ENCODE peak calls at places on chromosomes 5 and 9, in six cellular contexts. J, T, C, A, O and G are unnamed samples.

GRCh38 chr9:76396597-76396996 is 2.4 kb upstream of the RFK start:
- DNase-seq in J (no peak), T (no peak), C (no peak), A (no peak), O (no peak), G (no peak)

GRCh38 chr9:70131296-70131695 is 87.6 kb downstream of the MAMDC2 start:
- DNase-seq in J (no peak), T (no peak), C (no peak), A (no peak), O (no peak), G (no peak)

GRCh38 chr9:37464426-37465248 is 613 bp downstream of the ZBTB5 start:
- DNase-seq in J (peak; percentile 89), T (no peak), C (no peak), A (peak; percentile 63), O (peak; percentile 73), G (no peak)

GRCh38 chr9:114318416-114318815 is 4.5 kb upstream of the ORM1 start:
- DNase-seq in J (no peak), T (no peak), C (no peak), A (no peak), O (no peak), G (no peak)

GRCh38 chr5:107555425-107556090 is 115.2 kb downstream of the EFNA5 start:
- DNase-seq in J (no peak), T (no peak), C (no peak), A (no peak), O (no peak), G (no peak)

GRCh38 chr9:93108301-93109041 is 12.5 kb downstream of the CARD19 start:
- DNase-seq in J (no peak), T (no peak), C (no peak), A (no peak), O (no peak), G (peak; percentile 37)

GRCh38 chr9:14868418-14868771 is 41.8 kb downstream of the FREM1 start:
- DNase-seq in J (no peak), T (no peak), C (no peak), A (no peak), O (no peak), G (no peak)

GRCh38 chr5:57499262-57500050 is 16.8 kb upstream of the ACTBL2 start:
- DNase-seq in J (peak; percentile 94), T (peak; percentile 70), C (peak; percentile 74), A (peak; percentile 34), O (peak; percentile 90), G (peak; percentile 39)

GRCh38 chr5:53983568-53984465 is 326.6 kb downstream of the ARL15 start:
- DNase-seq in J (no peak), T (no peak), C (peak; percentile 3), A (no peak), O (peak; percentile 52), G (no peak)
- H3K4me3 ChIP-seq in J (no peak overlapping the region), T (no peak overlapping the region), C (no peak overlapping the region), A (no peak overlapping the region), O (no peak overlapping the region), G (no peak overlapping the region)

GRCh38 chr9:1129382-1129781 is 79.2 kb downstream of the DMRT2 start:
- DNase-seq in J (no peak), T (no peak), C (no peak), A (no peak), O (no peak), G (peak; percentile 19)
- H3K4me3 ChIP-seq in J (no peak overlapping the region), T (no peak overlapping the region), C (no peak overlapping the region), A (no peak overlapping the region), O (no peak overlapping the region), G (no peak overlapping the region)

GRCh38 chr5:177311723-177312648 is at the start of gene MXD3:
- DNase-seq in J (peak; percentile 92), T (peak; percentile 100), C (peak; percentile 97), A (peak; percentile 93), O (peak; percentile 91), G (peak; percentile 99)

GRCh38 chr5:177312649-177313181 is 1.0 kb upstream of the MXD3 start:
- DNase-seq in J (no peak), T (peak; percentile 73), C (peak; percentile 65), A (no peak), O (no peak), G (peak; percentile 72)

GRCh38 chr5:177310757-177311173 is 933 bp downstream of the MXD3 start:
- DNase-seq in J (peak; percentile 71), T (peak; percentile 28), C (no peak), A (no peak), O (peak; percentile 27), G (peak; percentile 65)

GRCh38 chr5:177310332-177310731 is 1.4 kb downstream of the MXD3 start:
- DNase-seq in J (no peak), T (no peak), C (no peak), A (no peak), O (no peak), G (no peak)

GRCh38 chr5:177311361-177311722 is 356 bp downstream of the MXD3 start:
- DNase-seq in J (no peak), T (no peak), C (no peak), A (no peak), O (no peak), G (peak; percentile 72)
- H3K4me3 ChIP-seq in J (peak overlapping the region; percentile 58), T (peak overlapping the region; percentile 85), C (peak overlapping the region; percentile 66), A (peak overlapping the region; percentile 64), O (peak overlapping the region; percentile 63), G (peak overlapping the region; percentile 63)

DNA sequence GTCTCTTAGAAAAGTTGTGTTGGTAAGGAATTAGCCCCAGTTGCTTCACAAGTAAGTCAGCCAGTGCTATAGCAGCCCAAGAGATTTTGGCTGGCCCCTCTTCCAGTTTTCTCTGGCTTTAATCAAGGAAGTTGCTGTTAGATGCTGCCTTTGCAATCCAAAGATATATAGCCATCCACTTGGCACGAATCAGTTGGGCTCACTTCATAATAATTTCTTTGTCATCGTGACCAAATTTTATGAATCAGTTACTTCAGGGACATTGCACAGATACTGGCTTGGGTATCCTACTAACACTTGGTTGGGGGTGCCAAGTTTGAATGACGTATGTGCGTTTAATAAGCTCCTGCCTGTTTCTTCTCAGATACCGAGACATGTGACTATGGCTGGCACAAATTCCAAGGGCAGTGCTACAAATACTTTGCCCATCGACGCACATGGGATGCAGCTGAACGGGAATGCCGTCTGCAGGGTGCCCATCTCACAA is 81.5 kb downstream of the VCAN start:
- DNase-seq in J (no peak), T (no peak), C (peak; percentile 43), A (no peak), O (peak; percentile 86), G (no peak)
- H3K4me3 ChIP-seq in J (no peak overlapping the region), T (no peak overlapping the region), C (no peak overlapping the region), A (no peak overlapping the region), O (no peak overlapping the region), G (no peak overlapping the region)

GRCh38 chr9:100426532-100427365 is at the start of gene MSANTD3:
- DNase-seq in J (peak; percentile 84), T (peak; percentile 93), C (peak; percentile 77), A (peak; percentile 57), O (peak; percentile 63), G (peak; percentile 94)

GRCh38 chr9:100428871-100429654 is 2.1 kb downstream of the MSANTD3 start:
- DNase-seq in J (peak; percentile 98), T (no peak), C (peak; percentile 94), A (no peak), O (peak; percentile 99), G (no peak)

GRCh38 chr9:100427366-100428263 is 672 bp downstream of the MSANTD3 start:
- DNase-seq in J (peak; percentile 70), T (peak; percentile 82), C (peak; percentile 83), A (no peak), O (peak; percentile 69), G (no peak)

GRCh38 chr9:100426194-100426531 is 780 bp upstream of the MSANTD3 start:
- DNase-seq in J (no peak), T (no peak), C (no peak), A (no peak), O (no peak), G (no peak)

GRCh38 chr9:100425758-100426157 is 1.2 kb upstream of the MSANTD3 start:
- DNase-seq in J (no peak), T (no peak), C (no peak), A (no peak), O (no peak), G (no peak)
- H3K4me3 ChIP-seq in J (no peak overlapping the region), T (no peak overlapping the region), C (peak overlapping the region; percentile 89), A (no peak overlapping the region), O (no peak overlapping the region), G (no peak overlapping the region)

DNA sequence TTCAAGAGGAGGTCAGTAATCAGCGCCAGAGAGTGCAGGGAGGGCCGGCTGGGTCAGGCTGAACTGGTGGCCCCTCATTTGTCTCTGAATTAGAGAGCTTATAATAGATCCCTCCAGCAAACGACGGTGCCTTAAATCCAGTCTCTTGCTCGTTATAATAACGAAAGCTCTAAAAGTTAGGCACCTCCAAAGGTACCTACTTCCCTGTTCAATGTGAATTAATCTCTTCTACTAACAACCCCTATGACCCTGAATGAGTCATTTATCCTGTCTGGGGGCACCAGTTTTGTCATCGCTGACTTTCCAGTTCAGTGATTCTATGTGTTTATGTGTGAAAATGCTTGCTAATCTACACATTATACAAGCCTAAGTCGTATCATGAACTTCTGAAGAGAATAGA is 2.3 kb upstream of the ZSWIM6 start:
- DNase-seq in J (peak; percentile 80), T (peak; percentile 49), C (no peak), A (no peak), O (peak; percentile 14), G (peak; percentile 35)
- H3K4me3 ChIP-seq in J (peak overlapping the region; percentile 3), T (peak overlapping the region; percentile 90), C (peak overlapping the region; percentile 85), A (no peak overlapping the region), O (peak overlapping the region; percentile 78), G (peak overlapping the region; percentile 90)

GRCh38 chr5:174340221-174340620 is 294.7 kb downstream of the NSG2 start:
- DNase-seq in J (no peak), T (no peak), C (no peak), A (no peak), O (peak; percentile 29), G (no peak)
- H3K4me3 ChIP-seq in J (no peak overlapping the region), T (no peak overlapping the region), C (no peak overlapping the region), A (no peak overlapping the region), O (no peak overlapping the region), G (no peak overlapping the region)

DNA sequence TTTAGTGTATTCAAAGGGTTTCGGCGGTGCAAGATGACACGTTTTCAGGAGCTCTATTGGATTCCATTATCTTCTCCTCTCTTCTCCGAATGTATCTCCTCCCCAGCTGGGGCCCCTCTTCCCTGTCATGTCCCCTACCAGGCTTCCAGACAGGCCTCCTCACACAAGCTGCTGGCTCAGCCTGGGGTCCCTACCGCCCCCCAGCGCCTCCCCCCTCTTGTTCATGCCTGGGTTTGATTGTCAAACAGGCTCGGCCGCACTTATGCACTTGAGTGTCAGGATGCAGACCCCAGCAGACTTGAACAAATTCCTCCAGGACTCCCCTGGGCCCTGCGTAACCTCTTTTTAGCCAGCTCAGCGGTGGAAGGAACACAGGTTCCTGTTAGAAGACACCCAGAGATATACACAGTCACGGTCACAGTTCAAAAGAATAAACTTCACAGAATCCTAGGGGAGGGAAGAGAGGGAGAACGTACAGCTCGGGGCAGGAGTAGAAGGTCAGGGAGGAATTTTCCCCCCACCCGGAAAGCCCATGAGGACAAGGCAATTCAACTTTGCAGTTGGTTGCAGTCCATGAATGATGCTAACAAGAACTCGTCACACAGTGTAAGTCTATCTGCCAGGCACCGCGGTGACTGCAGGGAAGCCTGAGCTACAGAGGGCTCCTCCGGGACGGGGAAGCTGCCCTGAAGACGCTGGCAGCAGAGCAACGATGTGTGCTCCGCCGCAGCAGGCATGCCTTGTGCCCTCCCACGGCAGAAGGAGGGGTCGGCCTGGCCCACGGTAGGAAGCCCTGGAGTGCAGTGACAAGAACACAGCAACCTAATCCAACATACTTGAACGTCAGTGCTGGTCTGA is 560.0 kb downstream of the BNC2 start:
- DNase-seq in J (no peak), T (peak; percentile 7), C (no peak), A (no peak), O (no peak), G (peak; percentile 57)
- H3K4me3 ChIP-seq in J (no peak overlapping the region), T (no peak overlapping the region), C (no peak overlapping the region), A (no peak overlapping the region), O (no peak overlapping the region), G (no peak overlapping the region)